ENCODE peak calls at places on chromosomes 12 and 14, in six cellular contexts. G is activated T-helper 1 cell treated with Interleukin-2 at 50 U/mL for 16 hours; B is HFF-Myc; Q is stimulated activated CD8-positive, alpha-beta memory T cell treated with anti-CD3 and anti-CD28 coated beads, Interleukin-4, amount 100 ng/mL, for 24 hours; K is stimulated activated CD4-positive, alpha-beta T cell treated with anti-CD3 and anti-CD28 coated beads, Interleukin-1b, Interleukin-23, amount 100 ng/mL, for 24 hours; U is amniotic epithelial cell. F is an unnamed sample.

GRCh38 chr12:4900327-4900726 is 9.4 kb upstream of the KCNA1 start:
- DNase-seq in G (no peak), B (no peak), Q (no peak), K (no peak), U (no peak), F (no peak)

GRCh38 chr12:103731539-103731938 is 109.5 kb downstream of the NT5DC3 start:
- DNase-seq in G (no peak), B (no peak), Q (no peak), K (no peak), U (no peak), F (no peak)

GRCh38 chr14:100256339-100256895 is 17.5 kb downstream of the YY1 start:
- DNase-seq in G (no peak), B (no peak), Q (no peak), K (no peak), U (no peak), F (no peak)

GRCh38 chr12:49664591-49665146 is 41.3 kb downstream of the PRPF40B start:
- DNase-seq in G (no peak), B (no peak), Q (no peak), K (no peak), U (no peak), F (no peak)

GRCh38 chr12:91991397-91992187 is 154.1 kb downstream of the BTG1 start:
- DNase-seq in G (no peak), B (no peak), Q (no peak), K (no peak), U (peak; percentile 69), F (no peak)

GRCh38 chr12:100403446-100403845 is 46.6 kb downstream of the SLC17A8 start:
- DNase-seq in G (no peak), B (no peak), Q (no peak), K (no peak), U (peak; percentile 28), F (no peak)

GRCh38 chr12:52032431-52032796 is 18.8 kb upstream of the NR4A1 start:
- DNase-seq in G (no peak), B (no peak), Q (no peak), K (no peak), U (peak; percentile 76), F (no peak)

GRCh38 chr12:49489720-49490119 is 49.1 kb upstream of the KCNH3 start:
- DNase-seq in G (no peak), B (no peak), Q (no peak), K (no peak), U (peak; percentile 92), F (no peak)

GRCh38 chr14:38211258-38211735 is 3.6 kb downstream of the SSTR1 start:
- DNase-seq in G (no peak), B (no peak), Q (no peak), K (no peak), U (no peak), F (no peak)

GRCh38 chr14:50533806-50534205 is 1.4 kb upstream of the MAP4K5 start:
- DNase-seq in G (no peak), B (no peak), Q (no peak), K (no peak), U (no peak), F (no peak)

GRCh38 chr12:50222275-50222783 is 55.2 kb upstream of the CERS5 start:
- DNase-seq in G (no peak), B (peak; percentile 89), Q (no peak), K (peak; percentile 3), U (peak; percentile 93), F (no peak)

GRCh38 chr14:49512571-49512970 is 73.6 kb downstream of the RPS29 start:
- DNase-seq in G (no peak), B (no peak), Q (no peak), K (no peak), U (no peak), F (no peak)

F was measured in activated CD4-positive, CD25-positive, alpha-beta regulatory T cell.